ENCODE peak calls at places on chromosome 19, in ten cellular contexts. C, P, W, G, I, J, N, M, T and U are unnamed samples. For H3K27me3, the result is how much of the 10 kb centered on the place peaks cover.

GRCh38 chr19:17920527-17920926 is 12.3 kb upstream of the CCDC124 start:
- DNase-seq in C (no peak), P (no peak), W (no peak), G (no peak), I (no peak), J (no peak), N (no peak), M (no peak), T (no peak), U (no peak)

GRCh38 chr19:32308436-32309077 is 36.9 kb upstream of the ZNF507 start:
- DNase-seq in C (no peak), P (no peak), W (no peak), G (no peak), I (peak), J (no peak), N (no peak), M (no peak), T (no peak), U (no peak)

GRCh38 chr19:45786533-45786894 is 4.2 kb upstream of the DMPK start:
- DNase-seq in C (no peak), P (no peak), W (no peak), G (no peak), I (no peak), J (no peak), N (no peak), M (no peak), T (no peak), U (no peak)

GRCh38 chr19:2720777-2721569 is at the start of gene DIRAS1:
- DNase-seq in C (no peak), P (no peak), W (no peak), G (peak), I (no peak), J (no peak), N (no peak), M (no peak), T (no peak), U (no peak)

GRCh38 chr19:28169168-28169862 is 1043.6 kb downstream of the UQCRFS1 start:
- DNase-seq in C (no peak), P (no peak), W (no peak), G (no peak), I (peak), J (no peak), N (no peak), M (no peak), T (no peak), U (no peak)

GRCh38 chr19:38975861-38976271 is 324 bp upstream of the FBXO17 start:
- DNase-seq in C (no peak), P (no peak), W (no peak), G (no peak), I (no peak), J (no peak), N (peak), M (peak), T (no peak), U (no peak)

GRCh38 chr19:39365531-39365930 is 23.3 kb downstream of the SAMD4B start:
- DNase-seq in C (no peak), P (no peak), W (no peak), G (no peak), I (no peak), J (no peak), N (no peak), M (no peak), T (no peak), U (no peak)

GRCh38 chr19:38907670-38908069 is 4.3 kb downstream of the CCER2 start:
- DNase-seq in C (no peak), P (no peak), W (no peak), G (no peak), I (no peak), J (no peak), N (no peak), M (no peak), T (no peak), U (no peak)

GRCh38 chr19:44061038-44061437 is 9.2 kb downstream of the ZNF223 start:
- DNase-seq in C (no peak), P (no peak), W (no peak), G (no peak), I (no peak), J (no peak), N (no peak), M (no peak), T (no peak), U (no peak)

GRCh38 chr19:2014731-2015610 is 543 bp downstream of the BTBD2 start:
- DNase-seq in C (no peak), P (no peak), W (no peak), G (peak), I (no peak), J (no peak), N (no peak), M (no peak), T (no peak), U (no peak)

GRCh38 chr19:15432018-15432494 is 13.3 kb upstream of the AKAP8L start:
- DNase-seq in C (no peak), P (no peak), W (peak), G (peak), I (no peak), J (no peak), N (no peak), M (no peak), T (no peak), U (no peak)

GRCh38 chr19:12997967-12998940 is 3.0 kb downstream of the NFIX start:
- DNase-seq in C (no peak), P (no peak), W (no peak), G (no peak), I (no peak), J (no peak), N (no peak), M (no peak), T (no peak), U (no peak)
- H3K27me3 ChIP-seq in C (under half), P (under half), W (under half), G (under half), I (under half), J (under half), N (under half), M (under half), T (under half), U (under half)

DNA sequence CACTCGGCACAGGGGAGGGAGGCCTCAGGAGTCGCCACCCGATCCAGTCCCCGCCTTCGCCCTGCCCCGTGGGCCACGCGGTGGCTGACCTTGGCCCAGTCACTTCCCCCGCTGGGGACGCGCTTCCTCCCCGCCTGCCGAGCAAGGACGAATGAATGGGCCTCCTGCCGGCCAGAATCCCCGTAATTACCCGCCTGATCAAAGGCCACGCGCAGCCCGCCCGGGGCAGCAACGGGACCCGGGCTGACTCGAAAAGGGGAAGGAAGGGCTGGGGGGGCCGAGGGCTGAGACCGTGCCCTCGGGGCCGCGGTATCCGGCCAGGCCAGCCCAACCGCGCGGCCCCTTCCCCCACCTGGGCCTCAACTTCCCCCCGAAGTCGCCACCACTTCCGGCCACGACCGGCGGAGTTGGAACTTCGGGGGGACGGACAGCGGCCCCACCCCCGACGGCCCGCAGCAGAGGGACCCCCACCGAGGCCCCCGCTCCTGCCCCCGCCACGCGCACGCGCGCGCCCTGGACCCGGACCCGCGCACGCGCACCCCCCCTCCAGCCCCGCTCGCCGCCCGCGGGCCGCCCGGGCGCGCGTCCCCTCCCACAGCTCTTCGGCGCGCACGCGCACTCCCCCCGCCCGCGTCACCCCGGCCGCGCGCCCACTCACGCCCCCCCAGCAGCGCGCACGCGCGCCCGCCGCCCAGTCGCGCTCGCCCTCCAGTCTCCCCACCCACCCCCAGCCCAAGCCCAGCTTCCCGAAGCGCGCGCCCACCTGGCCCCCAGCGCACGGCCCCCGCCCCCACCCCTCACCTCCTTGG is 520 bp downstream of the ZNF787 start:
- DNase-seq in C (peak), P (peak), W (peak), G (peak), I (no peak), J (peak), N (no peak), M (peak), T (no peak), U (peak)
- TF ChIP-seq CTCF in C (peak), P (no peak), W (peak), G (no peak), I (no peak), J (peak), N (no peak), M (no peak), T (peak), U (peak)

DNA sequence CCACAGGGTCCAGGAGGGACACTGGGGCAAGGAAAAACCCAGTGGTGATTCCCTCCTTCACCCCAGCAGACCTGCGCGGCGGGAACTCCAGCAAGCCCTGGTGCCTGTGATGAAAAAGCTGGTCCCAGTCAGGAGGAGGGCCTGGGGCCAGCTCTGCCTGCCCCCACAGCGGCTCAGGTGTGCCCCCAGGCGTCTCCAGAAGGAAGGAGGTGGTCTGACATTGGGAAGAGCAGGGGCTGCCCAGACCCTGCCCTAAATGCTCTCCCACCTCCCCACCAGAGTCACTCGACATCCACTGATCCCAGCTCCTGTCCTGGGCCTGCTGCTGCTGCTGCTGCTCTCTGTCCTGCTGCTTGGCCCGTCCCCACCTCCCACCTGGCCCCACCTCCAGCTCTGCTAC is 6.2 kb downstream of the PTH2 start:
- DNase-seq in C (no peak), P (no peak), W (no peak), G (no peak), I (no peak), J (no peak), N (no peak), M (no peak), T (no peak), U (no peak)
- H3K27me3 ChIP-seq in C (under half), P (under half), W (under half), G (under half), I (under half), J (half or more), N (under half), M (under half), T (under half), U (under half)

GRCh38 chr19:709196-709964 is 645 bp downstream of the PALM start:
- DNase-seq in C (no peak), P (peak), W (no peak), G (no peak), I (no peak), J (no peak), N (no peak), M (no peak), T (no peak), U (no peak)

GRCh38 chr19:710767-711166 is 2.0 kb downstream of the PALM start:
- DNase-seq in C (no peak), P (peak), W (no peak), G (no peak), I (no peak), J (no peak), N (no peak), M (no peak), T (no peak), U (no peak)

GRCh38 chr19:709965-710714 is 1.4 kb downstream of the PALM start:
- DNase-seq in C (no peak), P (peak), W (no peak), G (peak), I (no peak), J (no peak), N (no peak), M (no peak), T (no peak), U (no peak)

GRCh38 chr19:711224-711623 is 2.5 kb downstream of the PALM start:
- DNase-seq in C (no peak), P (no peak), W (no peak), G (no peak), I (no peak), J (no peak), N (no peak), M (no peak), T (no peak), U (no peak)

GRCh38 chr19:708154-709141 is at the start of gene PALM:
- DNase-seq in C (no peak), P (peak), W (no peak), G (no peak), I (no peak), J (no peak), N (no peak), M (no peak), T (no peak), U (no peak)
- TF ChIP-seq CTCF in C (no peak), P (no peak), W (no peak), G (peak), I (no peak), J (no peak), N (peak), M (no peak), T (no peak), U (no peak)

DNA sequence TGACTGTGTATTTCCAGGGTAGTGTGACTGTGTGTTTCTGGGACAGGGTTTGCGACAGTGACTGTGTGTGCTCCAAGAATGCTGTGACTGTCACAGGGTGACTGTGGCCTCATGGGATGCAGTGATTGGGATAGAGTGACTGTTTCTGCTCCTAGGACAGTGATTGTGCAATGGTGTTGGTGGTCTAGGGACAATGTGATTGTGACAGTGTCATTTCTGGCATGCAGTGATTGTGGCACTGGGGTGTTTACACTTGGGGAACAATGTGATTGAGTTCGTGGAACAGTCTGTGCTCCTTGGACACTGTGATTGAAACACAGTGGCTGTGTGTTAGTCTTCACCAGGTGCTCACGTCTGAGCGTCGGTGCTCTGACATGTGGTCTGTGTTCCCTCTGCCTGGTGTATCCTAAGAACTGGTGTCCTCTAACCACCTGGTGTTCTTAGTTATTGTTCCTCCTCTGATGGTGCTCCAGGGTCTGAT is 1.7 kb downstream of the PDE4A start:
- DNase-seq in C (no peak), P (no peak), W (no peak), G (no peak), I (no peak), J (no peak), N (no peak), M (no peak), T (no peak), U (no peak)
- H3K27me3 ChIP-seq in C (under half), P (under half), W (under half), G (half or more), I (under half), J (half or more), N (under half), M (under half), T (half or more), U (under half)

GRCh38 chr19:57632987-57633831 is at the start of gene ZNF211:
- DNase-seq in C (peak), P (peak), W (peak), G (peak), I (peak), J (peak), N (peak), M (peak), T (peak), U (peak)
- TF ChIP-seq CTCF in C (no peak), P (no peak), W (peak), G (no peak), I (no peak), J (no peak), N (no peak), M (no peak), T (no peak), U (no peak)

GRCh38 chr19:53907193-53907581 is 1.9 kb upstream of the CACNG7 start:
- DNase-seq in C (no peak), P (no peak), W (no peak), G (no peak), I (no peak), J (no peak), N (no peak), M (no peak), T (no peak), U (no peak)

GRCh38 chr19:53906211-53907192 is 2.6 kb upstream of the CACNG7 start:
- DNase-seq in C (no peak), P (no peak), W (peak), G (peak), I (no peak), J (no peak), N (no peak), M (no peak), T (no peak), U (no peak)

GRCh38 chr19:53908933-53909415 is at the start of gene CACNG7:
- DNase-seq in C (no peak), P (no peak), W (no peak), G (no peak), I (no peak), J (no peak), N (no peak), M (no peak), T (no peak), U (no peak)

GRCh38 chr19:53908106-53908932 is 759 bp upstream of the CACNG7 start:
- DNase-seq in C (peak), P (peak), W (peak), G (peak), I (no peak), J (no peak), N (no peak), M (peak), T (no peak), U (peak)

DNA sequence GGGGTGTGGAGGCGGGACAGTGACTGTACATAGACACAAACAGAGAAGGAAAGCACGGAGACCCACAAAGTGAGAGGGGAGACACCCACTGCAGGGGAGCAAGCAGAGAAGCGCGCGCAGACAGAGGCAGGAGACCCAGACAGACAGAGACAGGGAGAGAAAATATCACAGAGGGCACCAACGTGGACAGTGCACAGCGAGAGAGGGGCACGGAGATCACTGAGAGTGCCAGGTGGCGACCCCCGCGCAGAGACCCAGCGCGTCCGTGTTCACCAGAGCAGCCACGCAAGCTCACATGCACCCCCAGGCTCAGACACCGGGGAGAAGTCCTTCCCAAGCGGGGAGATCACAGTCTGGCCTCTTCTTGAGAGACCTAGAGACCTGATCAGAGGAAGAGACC is 1.4 kb upstream of the CACNG7 start:
- DNase-seq in C (no peak), P (no peak), W (no peak), G (no peak), I (no peak), J (no peak), N (no peak), M (no peak), T (no peak), U (no peak)
- H3K27me3 ChIP-seq in C (under half), P (under half), W (under half), G (half or more), I (under half), J (half or more), N (under half), M (under half), T (under half), U (under half)

GRCh38 chr19:49118565-49119410 is at the start of gene C19orf73:
- DNase-seq in C (peak), P (peak), W (peak), G (peak), I (peak), J (peak), N (peak), M (peak), T (peak), U (peak)
- TF ChIP-seq CTCF in C (no peak), P (no peak), W (no peak), G (peak), I (no peak), J (no peak), N (no peak), M (no peak), T (no peak), U (peak)

GRCh38 chr19:47419789-47420188 is 462 bp upstream of the MEIS3 start:
- DNase-seq in C (no peak), P (no peak), W (no peak), G (no peak), I (no peak), J (no peak), N (no peak), M (no peak), T (no peak), U (no peak)

GRCh38 chr19:47422417-47423163 is 3.3 kb upstream of the MEIS3 start:
- DNase-seq in C (no peak), P (no peak), W (no peak), G (no peak), I (no peak), J (no peak), N (no peak), M (no peak), T (no peak), U (no peak)

GRCh38 chr19:47423203-47423882 is 4.0 kb upstream of the MEIS3 start:
- DNase-seq in C (no peak), P (no peak), W (no peak), G (no peak), I (no peak), J (no peak), N (no peak), M (no peak), T (no peak), U (no peak)

GRCh38 chr19:47421244-47421786 is 2.0 kb upstream of the MEIS3 start:
- DNase-seq in C (no peak), P (no peak), W (no peak), G (no peak), I (no peak), J (no peak), N (no peak), M (no peak), T (no peak), U (no peak)

GRCh38 chr19:47421844-47422395 is 2.6 kb upstream of the MEIS3 start:
- DNase-seq in C (no peak), P (no peak), W (no peak), G (no peak), I (no peak), J (no peak), N (no peak), M (no peak), T (no peak), U (no peak)
- H3K27me3 ChIP-seq in C (half or more), P (under half), W (under half), G (under half), I (under half), J (half or more), N (under half), M (under half), T (half or more), U (half or more)

GRCh38 chr19:5719961-5720790 is at the start of the genes CATSPERD and LONP1:
- DNase-seq in C (peak), P (peak), W (peak), G (peak), I (peak), J (peak), N (peak), M (peak), T (peak), U (peak)

GRCh38 chr19:5718032-5718578 is 1.8 kb downstream of the LONP1 start:
- DNase-seq in C (peak), P (no peak), W (no peak), G (no peak), I (no peak), J (no peak), N (no peak), M (peak), T (no peak), U (peak)

GRCh38 chr19:5718579-5719273 is 1.2 kb downstream of the LONP1 start:
- DNase-seq in C (peak), P (no peak), W (peak), G (no peak), I (no peak), J (no peak), N (peak), M (peak), T (peak), U (peak)

GRCh38 chr19:5717215-5717614 is 2.7 kb downstream of the LONP1 start:
- DNase-seq in C (no peak), P (no peak), W (no peak), G (no peak), I (no peak), J (no peak), N (no peak), M (no peak), T (no peak), U (no peak)

GRCh38 chr19:5719274-5719960 is 529 bp downstream of the LONP1 start:
- DNase-seq in C (no peak), P (no peak), W (no peak), G (peak), I (no peak), J (no peak), N (no peak), M (no peak), T (no peak), U (peak)
- TF ChIP-seq CTCF in C (no peak), P (no peak), W (no peak), G (no peak), I (no peak), J (no peak), N (no peak), M (no peak), T (no peak), U (no peak)